ENCODE peak calls at places on chromosomes 1 and 21, in ten cellular contexts. F, M, K, T, A, P, S, N, J and W are unnamed samples.

GRCh38 chr1:204647114-204647804 is 38.3 kb downstream of the LRRN2 start:
- DNase-seq in T (no peak), A (no peak), K (no peak), J (peak), P (no peak), S (peak), N (no peak), F (peak), M (peak), W (peak)

GRCh38 chr1:14612281-14612680 is 13.8 kb downstream of the KAZN start:
- DNase-seq in P (no peak), K (no peak), M (no peak), F (no peak), S (no peak), A (no peak), N (no peak), T (no peak), J (no peak), W (no peak)

GRCh38 chr1:51661081-51661518 is 44.2 kb downstream of the OSBPL9 start:
- DNase-seq in K (no peak), P (no peak), M (peak), J (peak), F (peak), A (no peak), N (no peak), S (peak), T (no peak), W (peak)

GRCh38 chr1:68826861-68827260 is 330.0 kb upstream of the DEPDC1 start:
- DNase-seq in T (no peak), N (no peak), F (no peak), S (no peak), A (no peak), K (no peak), J (no peak), M (no peak), P (no peak), W (no peak)

GRCh38 chr21:34844033-34844923 is 175.5 kb downstream of the CLIC6 start:
- DNase-seq in S (no peak), F (peak), M (no peak), P (no peak), N (peak), J (peak), T (peak), K (no peak), A (peak), W (peak)

GRCh38 chr21:39136711-39137110 is 46.5 kb downstream of the PSMG1 start:
- DNase-seq in K (no peak), J (peak), P (no peak), S (peak), F (peak), A (no peak), N (no peak), T (no peak), M (no peak), W (no peak)

GRCh38 chr1:206841609-206842323 is 23.7 kb upstream of the IL20 start:
- DNase-seq in F (no peak), K (no peak), T (no peak), A (no peak), N (no peak), J (no peak), P (no peak), S (no peak), M (no peak), W (no peak)

GRCh38 chr1:82564338-82564737 is 763.6 kb downstream of the ADGRL2 start:
- DNase-seq in K (no peak), M (no peak), J (no peak), A (no peak), S (no peak), T (no peak), F (no peak), P (no peak), N (no peak), W (no peak)

GRCh38 chr1:201335174-201335870 is 42.2 kb downstream of the TNNT2 start:
- DNase-seq in N (no peak), M (no peak), K (no peak), A (no peak), J (no peak), P (no peak), T (no peak), F (no peak), S (no peak), W (no peak)

GRCh38 chr1:244191581-244191980 is 140.5 kb downstream of the ZBTB18 start:
- DNase-seq in S (no peak), T (no peak), F (no peak), P (no peak), N (no peak), A (no peak), J (no peak), K (no peak), M (no peak), W (no peak)

GRCh38 chr1:153944822-153945117 is 1.7 kb downstream of the DENND4B start:
- DNase-seq in S (no peak), F (no peak), J (no peak), P (no peak), T (peak), N (no peak), A (no peak), K (no peak), M (no peak), W (no peak)

GRCh38 chr1:16150508-16150907 is 5.4 kb downstream of the EPHA2 start:
- DNase-seq in P (no peak), K (no peak), F (no peak), M (no peak), A (no peak), N (no peak), T (no peak), J (no peak), S (no peak), W (no peak)

GRCh38 chr1:16153110-16153998 is 2.5 kb downstream of the EPHA2 start:
- DNase-seq in M (no peak), K (no peak), N (no peak), A (no peak), T (no peak), F (no peak), P (no peak), J (no peak), S (no peak), W (no peak)

GRCh38 chr1:16151200-16151708 is 4.6 kb downstream of the EPHA2 start:
- DNase-seq in K (no peak), T (no peak), M (no peak), A (no peak), N (no peak), S (peak), P (no peak), F (no peak), J (no peak), W (no peak)

GRCh38 chr1:16152521-16153087 is 3.3 kb downstream of the EPHA2 start:
- DNase-seq in F (peak), S (no peak), K (no peak), A (peak), T (peak), N (peak), J (no peak), M (no peak), P (no peak), W (no peak)

DNA sequence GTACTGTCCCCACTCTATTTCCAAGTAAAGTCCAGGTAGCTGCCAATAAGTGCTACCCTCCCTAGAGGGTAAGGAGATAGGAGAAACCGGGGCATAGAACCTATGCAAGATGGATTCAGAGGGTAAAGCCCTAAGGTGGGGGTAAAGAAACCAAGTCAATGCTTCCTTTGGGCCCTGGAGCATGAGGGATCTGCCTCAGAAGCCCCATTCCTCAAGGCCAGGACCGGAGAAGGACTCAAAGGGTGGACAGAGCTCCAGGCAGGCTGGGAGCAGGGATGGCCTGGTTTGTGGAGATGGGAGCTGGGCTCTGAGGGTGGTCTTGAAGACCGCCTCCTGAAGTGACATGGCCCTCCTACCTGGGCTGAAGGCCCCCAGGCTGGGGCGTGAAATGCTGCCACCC is 3.9 kb downstream of the EPHA2 start:
- DNase-seq in M (no peak), J (no peak), T (no peak), A (no peak), S (no peak), F (no peak), N (no peak), K (no peak), P (no peak), W (no peak)
- H3K4me3 ChIP-seq in M (no peak), J (peak), T (no peak), A (peak), S (peak), F (peak), N (peak), K (peak), P (no peak), W (no peak)

GRCh38 chr1:2416403-2416802 is 4.0 kb upstream of the PEX10 start:
- DNase-seq in P (peak), K (no peak), T (peak), N (no peak), M (no peak), A (peak), F (no peak), J (no peak), S (no peak), W (no peak)

GRCh38 chr1:2414297-2414958 is 2.1 kb upstream of the PEX10 start:
- DNase-seq in A (peak), K (no peak), F (peak), J (peak), P (peak), N (peak), M (peak), S (peak), T (peak), W (peak)

GRCh38 chr1:2415337-2415736 is 3.0 kb upstream of the PEX10 start:
- DNase-seq in A (peak), K (no peak), N (no peak), T (no peak), M (no peak), S (no peak), P (no peak), F (no peak), J (no peak), W (no peak)

GRCh38 chr1:2417083-2417832 is 4.9 kb upstream of the PEX10 start:
- DNase-seq in T (no peak), M (no peak), A (peak), P (no peak), S (no peak), K (no peak), F (no peak), J (no peak), N (no peak), W (no peak)

DNA sequence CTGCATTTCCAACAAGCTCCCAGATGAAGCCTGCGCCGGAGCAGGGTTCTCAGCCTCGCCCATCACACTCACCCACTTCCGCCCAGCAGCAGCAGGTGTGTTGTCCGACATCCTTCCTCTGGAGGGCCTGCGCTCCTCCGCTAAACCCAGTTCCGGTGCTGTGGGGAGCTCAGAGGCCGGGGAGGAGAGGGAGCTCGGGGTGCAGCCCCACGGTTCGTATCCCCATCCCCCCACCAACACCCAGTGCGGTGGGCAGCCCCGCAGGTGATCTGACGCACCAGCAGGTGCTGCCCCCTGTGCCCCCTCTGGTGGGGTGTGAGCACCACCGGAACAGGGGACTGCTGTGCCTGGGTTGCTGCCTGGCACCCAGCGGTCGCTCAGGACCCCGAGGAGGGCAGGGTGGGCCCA is 3.4 kb upstream of the PEX10 start:
- DNase-seq in N (no peak), K (no peak), M (no peak), S (no peak), A (peak), J (no peak), F (no peak), T (peak), P (peak), W (no peak)
- H3K4me3 ChIP-seq in N (no peak), K (no peak), M (no peak), S (no peak), A (no peak), J (no peak), F (no peak), T (no peak), P (peak), W (no peak)

GRCh38 chr1:193120604-193121166 is 1.1 kb upstream of the CDC73 start:
- DNase-seq in N (no peak), A (no peak), M (no peak), F (no peak), P (no peak), T (no peak), K (no peak), S (no peak), J (no peak), W (no peak)

GRCh38 chr1:193121616-193122593 is at the start of gene CDC73:
- DNase-seq in A (peak), N (peak), F (peak), T (peak), M (peak), J (peak), P (peak), S (peak), K (peak), W (peak)

GRCh38 chr1:193115629-193116227 is 6.1 kb upstream of the CDC73 start:
- DNase-seq in P (no peak), K (no peak), J (peak), M (peak), S (peak), T (no peak), F (peak), A (no peak), N (no peak), W (peak)

GRCh38 chr1:193118194-193118593 is 3.6 kb upstream of the CDC73 start:
- DNase-seq in K (no peak), M (no peak), F (no peak), S (no peak), J (no peak), T (no peak), P (no peak), A (no peak), N (no peak), W (no peak)

DNA sequence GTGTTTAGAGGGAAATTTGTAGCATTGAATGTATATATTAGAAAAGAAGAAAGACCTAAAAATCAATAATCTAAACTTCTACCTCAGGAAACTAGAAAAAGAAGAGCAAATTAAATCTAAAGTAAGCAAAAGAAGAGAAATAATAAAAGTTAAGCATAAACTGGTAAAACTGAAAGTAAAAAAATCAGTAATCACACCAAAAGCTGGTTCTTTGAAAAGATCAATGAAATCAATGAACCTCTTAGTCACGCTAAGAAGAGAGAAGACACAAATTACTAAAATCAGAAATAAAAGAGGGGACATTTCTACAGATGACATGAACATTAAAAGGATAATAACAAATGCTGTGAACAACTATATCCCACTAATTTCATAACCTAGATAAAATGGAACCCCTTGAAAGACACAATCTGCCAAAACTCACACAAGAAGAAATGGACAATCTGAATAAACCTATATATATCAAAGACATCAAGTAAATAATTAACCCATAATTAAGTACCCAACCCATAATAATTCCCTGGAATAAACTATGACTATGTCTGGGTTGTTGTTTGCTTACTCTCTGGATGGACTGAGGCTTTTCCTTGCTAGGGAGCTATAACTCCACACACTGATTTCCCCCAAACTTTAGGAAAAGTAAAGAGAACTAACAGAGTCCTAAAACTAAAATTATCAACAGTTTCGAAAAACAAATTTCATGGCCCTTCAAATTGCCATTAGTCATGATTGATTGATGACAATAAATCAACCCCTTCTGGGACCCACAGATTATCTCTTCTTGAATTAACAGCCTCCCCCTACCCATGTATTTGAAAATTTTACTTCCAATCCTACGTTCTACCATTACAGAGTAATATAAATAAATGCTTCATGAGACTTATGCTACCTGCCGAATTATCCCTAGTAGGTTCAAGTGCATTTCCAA is 2.8 kb upstream of the CDC73 start:
- DNase-seq in T (no peak), P (no peak), J (no peak), F (no peak), N (no peak), A (no peak), M (no peak), K (no peak), S (no peak), W (no peak)
- H3K4me3 ChIP-seq in T (no peak), P (no peak), J (no peak), F (no peak), N (no peak), A (no peak), M (no peak), K (no peak), S (no peak), W (no peak)

DNA sequence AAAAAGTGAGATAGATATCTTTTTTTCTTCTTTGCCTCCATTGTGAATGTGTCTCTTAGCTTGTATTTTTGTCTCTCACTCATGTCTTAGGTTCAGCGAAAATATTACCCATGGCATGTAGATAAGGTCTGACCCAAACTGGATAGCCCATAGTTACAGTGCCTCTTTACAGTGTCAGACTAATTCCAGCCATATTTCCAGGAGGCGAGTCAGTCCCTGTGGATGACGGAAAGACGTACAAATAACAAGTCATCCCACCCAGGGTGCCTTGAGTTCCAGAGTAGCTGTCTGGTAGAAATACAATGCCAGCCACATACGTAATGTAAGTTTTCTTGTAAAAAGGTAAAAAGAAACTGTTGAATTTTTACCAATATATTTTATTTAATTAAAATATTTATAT is 157.3 kb downstream of the ZNF281 start:
- DNase-seq in A (no peak), S (no peak), N (no peak), T (no peak), J (peak), K (no peak), F (peak), M (no peak), P (no peak), W (peak)
- H3K4me3 ChIP-seq in A (no peak), S (no peak), N (no peak), T (no peak), J (no peak), K (no peak), F (no peak), M (no peak), P (no peak), W (no peak)

GRCh38 chr1:19845166-19845954 is 30.3 kb upstream of the RNF186 start:
- DNase-seq in N (no peak), A (no peak), T (no peak), M (no peak), J (no peak), S (no peak), F (peak), K (no peak), P (no peak), W (no peak)
- H3K4me3 ChIP-seq in N (no peak), A (no peak), T (no peak), M (no peak), J (no peak), S (no peak), F (no peak), K (no peak), P (no peak), W (no peak)